ENCODE peak calls at places on chromosomes 12 and 14, in seven cellular contexts. One of them, this sample, is unnamed.

GRCh38 chr14:89509891-89510290 is 92.9 kb upstream of the FOXN3 start:
- DNase-seq in AG09309: no peak
- DNase-seq in neural crest cell: no peak
- DNase-seq in RWPE1: no peak
- DNase-seq in WTC11: no peak
- DNase-seq in fibroblast of pulmonary artery: peak; percentile 35
- DNase-seq in left ventricle myocardium inferior: no peak
- DNase-seq in this sample: no peak

GRCh38 chr12:16030729-16031128 is 119.6 kb downstream of the DERA start:
- DNase-seq in AG09309: no peak
- DNase-seq in neural crest cell: no peak
- DNase-seq in RWPE1: no peak
- DNase-seq in WTC11: no peak
- DNase-seq in fibroblast of pulmonary artery: no peak
- DNase-seq in left ventricle myocardium inferior: no peak
- DNase-seq in this sample: no peak

GRCh38 chr12:21456291-21456780 is 18.9 kb downstream of the PYROXD1 start:
- DNase-seq in AG09309: no peak
- DNase-seq in neural crest cell: no peak
- DNase-seq in RWPE1: no peak
- DNase-seq in WTC11: no peak
- DNase-seq in fibroblast of pulmonary artery: no peak
- DNase-seq in left ventricle myocardium inferior: no peak
- DNase-seq in this sample: no peak

GRCh38 chr12:66573605-66574004 is 105.3 kb downstream of the GRIP1 start:
- DNase-seq in AG09309: no peak
- DNase-seq in neural crest cell: no peak
- DNase-seq in RWPE1: no peak
- DNase-seq in WTC11: no peak
- DNase-seq in fibroblast of pulmonary artery: no peak
- DNase-seq in left ventricle myocardium inferior: no peak
- DNase-seq in this sample: no peak

GRCh38 chr12:66767454-66768002 is 88.7 kb upstream of the GRIP1 start:
- DNase-seq in AG09309: no peak
- DNase-seq in neural crest cell: no peak
- DNase-seq in RWPE1: no peak
- DNase-seq in WTC11: no peak
- DNase-seq in fibroblast of pulmonary artery: no peak
- DNase-seq in left ventricle myocardium inferior: no peak
- DNase-seq in this sample: no peak

GRCh38 chr14:54493293-54493692 is 4.5 kb upstream of the GMFB start:
- DNase-seq in AG09309: no peak
- DNase-seq in neural crest cell: no peak
- DNase-seq in RWPE1: no peak
- DNase-seq in WTC11: peak; percentile 34
- DNase-seq in fibroblast of pulmonary artery: no peak
- DNase-seq in left ventricle myocardium inferior: no peak
- DNase-seq in this sample: no peak

GRCh38 chr14:33716921-33717320 is 234.0 kb downstream of the EGLN3 start:
- DNase-seq in AG09309: no peak
- DNase-seq in neural crest cell: no peak
- DNase-seq in RWPE1: no peak
- DNase-seq in WTC11: no peak
- DNase-seq in fibroblast of pulmonary artery: no peak
- DNase-seq in left ventricle myocardium inferior: no peak
- DNase-seq in this sample: no peak

GRCh38 chr12:98997-99396 is 32.4 kb downstream of the IQSEC3 start:
- DNase-seq in AG09309: no peak
- DNase-seq in neural crest cell: no peak
- DNase-seq in RWPE1: no peak
- DNase-seq in WTC11: peak; percentile 39
- DNase-seq in fibroblast of pulmonary artery: no peak
- DNase-seq in left ventricle myocardium inferior: no peak
- DNase-seq in this sample: no peak

GRCh38 chr14:105430535-105430934 is 10.9 kb downstream of the MTA1 start:
- DNase-seq in AG09309: no peak
- DNase-seq in neural crest cell: no peak
- DNase-seq in RWPE1: peak; percentile 89
- DNase-seq in WTC11: no peak
- DNase-seq in fibroblast of pulmonary artery: peak; percentile 84
- DNase-seq in left ventricle myocardium inferior: no peak
- DNase-seq in this sample: no peak

GRCh38 chr14:24710403-24711063 is 76.5 kb upstream of the GZMB start:
- DNase-seq in AG09309: peak; percentile 18
- DNase-seq in neural crest cell: peak; percentile 51
- DNase-seq in RWPE1: peak; percentile 33
- DNase-seq in WTC11: peak; percentile 68
- DNase-seq in fibroblast of pulmonary artery: peak; percentile 75
- DNase-seq in left ventricle myocardium inferior: peak; percentile 24
- DNase-seq in this sample: peak; percentile 68

GRCh38 chr12:98332626-98333025 is 182.8 kb upstream of the TMPO start:
- DNase-seq in AG09309: no peak
- DNase-seq in neural crest cell: no peak
- DNase-seq in RWPE1: no peak
- DNase-seq in WTC11: no peak
- DNase-seq in fibroblast of pulmonary artery: no peak
- DNase-seq in left ventricle myocardium inferior: no peak
- DNase-seq in this sample: no peak

DNA sequence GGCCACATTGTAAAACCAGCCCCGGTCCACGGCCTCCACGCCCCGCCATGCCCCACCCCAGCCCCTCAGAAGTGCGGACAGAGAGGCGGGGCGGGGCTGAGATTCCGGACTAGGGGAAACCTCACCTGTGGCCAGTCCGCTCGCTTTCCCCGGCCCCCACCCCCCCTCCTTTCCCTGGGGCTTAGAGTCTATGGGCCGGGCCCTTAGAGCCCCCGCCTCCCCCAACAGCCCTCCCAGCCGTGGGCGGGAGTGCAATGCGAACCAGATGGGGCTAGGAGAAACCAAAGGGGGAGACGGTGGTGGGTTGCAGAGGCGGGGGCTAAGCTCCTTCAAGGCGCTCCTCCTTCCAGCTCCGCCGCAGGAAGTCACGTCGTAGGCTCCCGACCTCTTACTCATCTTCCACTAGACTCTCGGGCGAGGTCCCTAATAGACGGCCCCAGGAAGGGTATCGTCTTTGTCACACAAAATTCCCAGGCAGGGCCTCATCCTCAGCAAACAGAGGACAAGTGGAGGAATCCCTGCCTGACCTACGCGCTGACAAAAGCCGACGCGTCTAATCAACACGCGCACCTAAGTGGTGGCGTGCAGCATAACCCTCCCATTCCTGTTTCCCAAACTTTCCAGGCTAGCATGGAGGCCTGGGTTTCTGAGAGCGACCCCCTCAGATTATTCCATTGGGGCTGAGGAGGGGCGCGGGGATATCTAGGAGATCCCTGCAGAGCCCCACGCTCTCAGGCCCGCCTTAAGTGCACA is 1.0 kb upstream of the NAB2 start:
- DNase-seq in AG09309: peak; percentile 92
- DNase-seq in neural crest cell: peak; percentile 55
- DNase-seq in RWPE1: peak; percentile 84
- DNase-seq in WTC11: peak; percentile 90
- DNase-seq in fibroblast of pulmonary artery: peak; percentile 97
- DNase-seq in left ventricle myocardium inferior: peak; percentile 85
- DNase-seq in this sample: peak; percentile 85
- TF ChIP-seq CTCF in AG09309: no peak
- TF ChIP-seq CTCF in neural crest cell: no peak
- TF ChIP-seq CTCF in RWPE1: no peak
- TF ChIP-seq CTCF in WTC11: no peak
- TF ChIP-seq CTCF in fibroblast of pulmonary artery: no peak
- TF ChIP-seq CTCF in left ventricle myocardium inferior: no peak
- TF ChIP-seq CTCF in this sample: no peak

GRCh38 chr14:52153939-52154338 is 85.1 kb upstream of the NID2 start:
- DNase-seq in AG09309: no peak
- DNase-seq in neural crest cell: no peak
- DNase-seq in RWPE1: no peak
- DNase-seq in WTC11: no peak
- DNase-seq in fibroblast of pulmonary artery: no peak
- DNase-seq in left ventricle myocardium inferior: no peak
- DNase-seq in this sample: no peak

GRCh38 chr14:52155656-52156213 is 86.9 kb upstream of the NID2 start:
- DNase-seq in AG09309: no peak
- DNase-seq in neural crest cell: no peak
- DNase-seq in RWPE1: no peak
- DNase-seq in WTC11: no peak
- DNase-seq in fibroblast of pulmonary artery: no peak
- DNase-seq in left ventricle myocardium inferior: no peak
- DNase-seq in this sample: no peak

GRCh38 chr14:52150162-52150561 is 81.3 kb upstream of the NID2 start:
- DNase-seq in AG09309: no peak
- DNase-seq in neural crest cell: no peak
- DNase-seq in RWPE1: no peak
- DNase-seq in WTC11: no peak
- DNase-seq in fibroblast of pulmonary artery: no peak
- DNase-seq in left ventricle myocardium inferior: no peak
- DNase-seq in this sample: no peak

GRCh38 chr14:52154992-52155655 is 86.3 kb upstream of the NID2 start:
- DNase-seq in AG09309: no peak
- DNase-seq in neural crest cell: no peak
- DNase-seq in RWPE1: no peak
- DNase-seq in WTC11: no peak
- DNase-seq in fibroblast of pulmonary artery: no peak
- DNase-seq in left ventricle myocardium inferior: no peak
- DNase-seq in this sample: no peak
- TF ChIP-seq CTCF in AG09309: no peak
- TF ChIP-seq CTCF in neural crest cell: no peak
- TF ChIP-seq CTCF in RWPE1: no peak
- TF ChIP-seq CTCF in WTC11: no peak
- TF ChIP-seq CTCF in fibroblast of pulmonary artery: no peak
- TF ChIP-seq CTCF in left ventricle myocardium inferior: no peak
- TF ChIP-seq CTCF in this sample: no peak

GRCh38 chr14:73723799-73724621 is 9.8 kb upstream of the PNMA1 start:
- DNase-seq in AG09309: peak; percentile 98
- DNase-seq in neural crest cell: no peak
- DNase-seq in RWPE1: peak; percentile 69
- DNase-seq in WTC11: no peak
- DNase-seq in fibroblast of pulmonary artery: peak; percentile 99
- DNase-seq in left ventricle myocardium inferior: peak; percentile 70
- DNase-seq in this sample: no peak
- TF ChIP-seq CTCF in AG09309: peak; percentile 19
- TF ChIP-seq CTCF in neural crest cell: no peak
- TF ChIP-seq CTCF in RWPE1: no peak
- TF ChIP-seq CTCF in WTC11: no peak
- TF ChIP-seq CTCF in fibroblast of pulmonary artery: no peak
- TF ChIP-seq CTCF in left ventricle myocardium inferior: peak; percentile 38
- TF ChIP-seq CTCF in this sample: no peak

DNA sequence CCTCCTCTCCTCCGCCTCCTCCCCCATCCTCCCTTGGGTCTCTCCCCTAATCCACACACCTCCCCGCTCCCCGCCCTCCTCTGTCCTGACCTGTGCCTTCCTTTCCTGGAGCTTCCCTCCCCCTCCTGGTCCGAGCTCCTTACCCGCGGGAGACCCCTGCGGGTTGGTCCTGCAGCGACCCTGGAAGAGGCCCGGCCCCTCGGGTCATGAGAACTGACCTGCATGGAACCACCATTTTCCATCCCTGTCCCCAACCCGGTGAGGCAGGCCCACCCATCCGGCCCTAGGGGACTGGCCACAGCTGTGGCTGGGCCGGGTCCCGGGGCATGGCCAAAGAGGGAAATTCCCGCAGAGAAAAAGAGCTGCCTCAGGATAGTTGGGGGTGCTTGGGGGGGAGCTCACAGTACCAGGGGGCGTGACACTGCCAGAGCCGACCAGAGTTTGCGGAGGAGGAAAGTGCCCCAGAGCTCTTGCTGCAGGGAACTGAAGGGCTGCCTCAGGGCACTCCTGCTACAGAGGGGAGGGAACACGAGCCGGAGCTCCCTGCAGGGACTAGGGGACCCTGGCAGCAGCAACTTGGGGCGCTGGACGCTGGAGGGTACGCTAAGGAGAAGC is 613 bp downstream of the ARHGEF40 start:
- DNase-seq in AG09309: no peak
- DNase-seq in neural crest cell: peak; percentile 60
- DNase-seq in RWPE1: peak; percentile 14
- DNase-seq in WTC11: peak; percentile 73
- DNase-seq in fibroblast of pulmonary artery: peak; percentile 51
- DNase-seq in left ventricle myocardium inferior: peak; percentile 59
- DNase-seq in this sample: peak; percentile 49
- TF ChIP-seq CTCF in AG09309: no peak
- TF ChIP-seq CTCF in neural crest cell: no peak
- TF ChIP-seq CTCF in RWPE1: no peak
- TF ChIP-seq CTCF in WTC11: no peak
- TF ChIP-seq CTCF in fibroblast of pulmonary artery: no peak
- TF ChIP-seq CTCF in left ventricle myocardium inferior: no peak
- TF ChIP-seq CTCF in this sample: no peak

GRCh38 chr12:95481072-95481471 is 7.1 kb downstream of the METAP2 start:
- DNase-seq in AG09309: no peak
- DNase-seq in neural crest cell: no peak
- DNase-seq in RWPE1: no peak
- DNase-seq in WTC11: no peak
- DNase-seq in fibroblast of pulmonary artery: peak; percentile 7
- DNase-seq in left ventricle myocardium inferior: no peak
- DNase-seq in this sample: no peak
- TF ChIP-seq CTCF in AG09309: no peak
- TF ChIP-seq CTCF in neural crest cell: no peak
- TF ChIP-seq CTCF in RWPE1: no peak
- TF ChIP-seq CTCF in WTC11: no peak
- TF ChIP-seq CTCF in fibroblast of pulmonary artery: peak; percentile 16
- TF ChIP-seq CTCF in left ventricle myocardium inferior: no peak
- TF ChIP-seq CTCF in this sample: no peak

GRCh38 chr14:95021588-95021987 is 135.7 kb downstream of the DICER1 start:
- DNase-seq in AG09309: no peak
- DNase-seq in neural crest cell: no peak
- DNase-seq in RWPE1: no peak
- DNase-seq in WTC11: no peak
- DNase-seq in fibroblast of pulmonary artery: no peak
- DNase-seq in left ventricle myocardium inferior: no peak
- DNase-seq in this sample: no peak
- TF ChIP-seq CTCF in AG09309: no peak
- TF ChIP-seq CTCF in neural crest cell: no peak
- TF ChIP-seq CTCF in RWPE1: no peak
- TF ChIP-seq CTCF in WTC11: no peak
- TF ChIP-seq CTCF in fibroblast of pulmonary artery: no peak
- TF ChIP-seq CTCF in left ventricle myocardium inferior: no peak
- TF ChIP-seq CTCF in this sample: no peak

DNA sequence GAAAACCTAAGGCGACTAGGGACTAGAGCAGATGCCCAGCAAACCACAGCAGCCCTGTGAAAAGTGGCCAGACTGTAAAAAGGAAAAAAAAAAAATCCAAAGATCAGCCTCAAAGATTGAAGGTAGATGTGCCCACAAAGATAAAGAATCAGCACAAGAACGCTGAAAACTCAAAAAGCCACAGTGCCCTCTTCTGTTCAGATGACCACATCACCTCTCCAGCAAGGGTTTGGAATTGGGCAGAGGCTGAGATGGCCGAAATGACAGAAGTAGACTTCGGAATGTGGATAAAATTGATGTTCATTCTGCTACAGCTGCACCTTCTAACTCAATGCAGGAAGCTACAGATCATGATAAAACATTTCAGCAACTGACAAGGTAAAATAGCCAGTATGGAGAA is 154.4 kb downstream of the GPHN start:
- DNase-seq in AG09309: no peak
- DNase-seq in neural crest cell: no peak
- DNase-seq in RWPE1: no peak
- DNase-seq in WTC11: peak; percentile 21
- DNase-seq in fibroblast of pulmonary artery: peak; percentile 52
- DNase-seq in left ventricle myocardium inferior: no peak
- DNase-seq in this sample: no peak
- TF ChIP-seq CTCF in AG09309: peak; percentile 48
- TF ChIP-seq CTCF in neural crest cell: peak; percentile 52
- TF ChIP-seq CTCF in RWPE1: no peak
- TF ChIP-seq CTCF in WTC11: peak; percentile 27
- TF ChIP-seq CTCF in fibroblast of pulmonary artery: peak; percentile 72
- TF ChIP-seq CTCF in left ventricle myocardium inferior: peak; percentile 58
- TF ChIP-seq CTCF in this sample: no peak

GRCh38 chr12:122980192-122981035 is at the start of gene ARL6IP4:
- DNase-seq in AG09309: no peak
- DNase-seq in neural crest cell: peak; percentile 41
- DNase-seq in RWPE1: peak; percentile 74
- DNase-seq in WTC11: peak; percentile 47
- DNase-seq in fibroblast of pulmonary artery: peak; percentile 61
- DNase-seq in left ventricle myocardium inferior: peak; percentile 69
- DNase-seq in this sample: peak; percentile 69
- TF ChIP-seq CTCF in AG09309: no peak
- TF ChIP-seq CTCF in neural crest cell: no peak
- TF ChIP-seq CTCF in RWPE1: no peak
- TF ChIP-seq CTCF in WTC11: no peak
- TF ChIP-seq CTCF in fibroblast of pulmonary artery: no peak
- TF ChIP-seq CTCF in left ventricle myocardium inferior: no peak
- TF ChIP-seq CTCF in this sample: no peak